ENCODE peak calls at places on chromosomes 5 and 9, in six cellular contexts. One of them, this sample, is unnamed.

GRCh38 chr5:153480401-153480800 is 10.1 kb upstream of the GRIA1 start:
- DNase-seq in Panc1: no peak
- DNase-seq in kidney: no peak
- DNase-seq in DND-41: no peak
- DNase-seq in endothelial cell of umbilical vein: no peak
- DNase-seq in Peyer's patch: no peak
- DNase-seq in this sample: no peak

GRCh38 chr9:108727580-108728056 is 128.2 kb downstream of the ACTL7B start:
- DNase-seq in Panc1: no peak
- DNase-seq in DND-41: no peak
- DNase-seq in Peyer's patch: no peak
- DNase-seq in endothelial cell of umbilical vein: no peak
- DNase-seq in kidney: no peak
- DNase-seq in this sample: no peak

GRCh38 chr9:21334969-21335632 is at the start of gene KLHL9:
- DNase-seq in Peyer's patch: peak; percentile 96
- DNase-seq in endothelial cell of umbilical vein: peak; percentile 91
- DNase-seq in kidney: peak; percentile 97
- DNase-seq in DND-41: peak; percentile 90
- DNase-seq in Panc1: no peak
- DNase-seq in this sample: peak; percentile 72

GRCh38 chr5:169114466-169114865 is 186.5 kb downstream of the SLIT3 start:
- DNase-seq in kidney: no peak
- DNase-seq in endothelial cell of umbilical vein: no peak
- DNase-seq in DND-41: no peak
- DNase-seq in Peyer's patch: no peak
- DNase-seq in Panc1: no peak
- DNase-seq in this sample: no peak

GRCh38 chr9:16561121-16561520 is 309.3 kb downstream of the BNC2 start:
- DNase-seq in DND-41: no peak
- DNase-seq in Panc1: no peak
- DNase-seq in endothelial cell of umbilical vein: no peak
- DNase-seq in Peyer's patch: no peak
- DNase-seq in kidney: no peak
- DNase-seq in this sample: no peak

GRCh38 chr5:37532976-37533740 is 154.0 kb downstream of the WDR70 start:
- DNase-seq in endothelial cell of umbilical vein: peak; percentile 34
- DNase-seq in Peyer's patch: no peak
- DNase-seq in Panc1: no peak
- DNase-seq in DND-41: no peak
- DNase-seq in kidney: no peak
- DNase-seq in this sample: no peak

GRCh38 chr9:88814521-88815101 is 176.7 kb upstream of the S1PR3 start:
- DNase-seq in endothelial cell of umbilical vein: no peak
- DNase-seq in Peyer's patch: no peak
- DNase-seq in DND-41: no peak
- DNase-seq in Panc1: no peak
- DNase-seq in kidney: no peak
- DNase-seq in this sample: no peak

GRCh38 chr9:83197611-83198010 is 134.7 kb upstream of the RASEF start:
- DNase-seq in endothelial cell of umbilical vein: no peak
- DNase-seq in Panc1: no peak
- DNase-seq in Peyer's patch: no peak
- DNase-seq in kidney: no peak
- DNase-seq in DND-41: no peak
- DNase-seq in this sample: no peak

GRCh38 chr5:160166069-160166972 is 47.1 kb upstream of the PWWP2A start:
- DNase-seq in kidney: no peak
- DNase-seq in Peyer's patch: no peak
- DNase-seq in Panc1: no peak
- DNase-seq in DND-41: no peak
- DNase-seq in endothelial cell of umbilical vein: no peak
- DNase-seq in this sample: no peak

GRCh38 chr9:89387970-89388867 is 69.9 kb downstream of the SECISBP2 start:
- DNase-seq in endothelial cell of umbilical vein: no peak
- DNase-seq in DND-41: no peak
- DNase-seq in Peyer's patch: peak; percentile 61
- DNase-seq in Panc1: no peak
- DNase-seq in kidney: no peak
- DNase-seq in this sample: no peak

GRCh38 chr9:135321580-135321979 is 158.0 kb upstream of the PPP1R26 start:
- DNase-seq in Panc1: no peak
- DNase-seq in Peyer's patch: no peak
- DNase-seq in endothelial cell of umbilical vein: no peak
- DNase-seq in kidney: no peak
- DNase-seq in DND-41: no peak
- DNase-seq in this sample: no peak

GRCh38 chr5:147733075-147733474 is 49.5 kb downstream of the JAKMIP2 start:
- DNase-seq in Peyer's patch: no peak
- DNase-seq in Panc1: no peak
- DNase-seq in endothelial cell of umbilical vein: no peak
- DNase-seq in kidney: no peak
- DNase-seq in DND-41: no peak
- DNase-seq in this sample: no peak

GRCh38 chr5:1526151-1526631 is 2.4 kb upstream of the LPCAT1 start:
- DNase-seq in kidney: peak; percentile 71
- DNase-seq in endothelial cell of umbilical vein: no peak
- DNase-seq in Panc1: no peak
- DNase-seq in DND-41: peak; percentile 2
- DNase-seq in Peyer's patch: peak; percentile 45
- DNase-seq in this sample: peak; percentile 45

GRCh38 chr9:35945341-35946018 is 12.5 kb downstream of the OR2S2 start:
- DNase-seq in endothelial cell of umbilical vein: peak; percentile 67
- DNase-seq in Panc1: peak; percentile 20
- DNase-seq in DND-41: peak; percentile 64
- DNase-seq in kidney: peak; percentile 91
- DNase-seq in Peyer's patch: peak; percentile 91
- DNase-seq in this sample: peak; percentile 67

GRCh38 chr5:151663617-151664322 is 22.9 kb downstream of the SPARC start:
- DNase-seq in kidney: no peak
- DNase-seq in Peyer's patch: no peak
- DNase-seq in DND-41: no peak
- DNase-seq in Panc1: no peak
- DNase-seq in endothelial cell of umbilical vein: peak; percentile 33
- DNase-seq in this sample: no peak

GRCh38 chr5:159061186-159061796 is 38.4 kb downstream of the EBF1 start:
- DNase-seq in DND-41: no peak
- DNase-seq in Peyer's patch: no peak
- DNase-seq in Panc1: no peak
- DNase-seq in endothelial cell of umbilical vein: peak; percentile 45
- DNase-seq in kidney: peak; percentile 81
- DNase-seq in this sample: peak; percentile 95

GRCh38 chr5:11525020-11525419 is 379.2 kb downstream of the CTNND2 start:
- DNase-seq in endothelial cell of umbilical vein: no peak
- DNase-seq in DND-41: no peak
- DNase-seq in kidney: no peak
- DNase-seq in Panc1: no peak
- DNase-seq in Peyer's patch: no peak
- DNase-seq in this sample: no peak

GRCh38 chr5:93249651-93250289 is 331.2 kb downstream of the NR2F1-AS1 start:
- DNase-seq in endothelial cell of umbilical vein: peak; percentile 87
- DNase-seq in Panc1: no peak
- DNase-seq in Peyer's patch: no peak
- DNase-seq in DND-41: no peak
- DNase-seq in kidney: no peak
- DNase-seq in this sample: peak; percentile 3

GRCh38 chr9:6224393-6225154 is 9.0 kb downstream of the IL33 start:
- DNase-seq in Peyer's patch: no peak
- DNase-seq in Panc1: no peak
- DNase-seq in endothelial cell of umbilical vein: no peak
- DNase-seq in DND-41: no peak
- DNase-seq in kidney: no peak
- DNase-seq in this sample: no peak

GRCh38 chr9:109986423-109987055 is 206.5 kb downstream of the PALM2AKAP2 start:
- DNase-seq in kidney: no peak
- DNase-seq in Peyer's patch: no peak
- DNase-seq in endothelial cell of umbilical vein: peak; percentile 95
- DNase-seq in Panc1: no peak
- DNase-seq in DND-41: no peak
- DNase-seq in this sample: peak; percentile 86

GRCh38 chr5:16980983-16981382 is 44.9 kb upstream of the MYO10 start:
- DNase-seq in endothelial cell of umbilical vein: no peak
- DNase-seq in Panc1: no peak
- DNase-seq in Peyer's patch: no peak
- DNase-seq in kidney: no peak
- DNase-seq in DND-41: no peak
- DNase-seq in this sample: peak; percentile 65

GRCh38 chr5:177040814-177041410 is 18.4 kb downstream of the ZNF346 start:
- DNase-seq in Peyer's patch: no peak
- DNase-seq in kidney: no peak
- DNase-seq in Panc1: no peak
- DNase-seq in endothelial cell of umbilical vein: no peak
- DNase-seq in DND-41: no peak
- DNase-seq in this sample: no peak

DNA sequence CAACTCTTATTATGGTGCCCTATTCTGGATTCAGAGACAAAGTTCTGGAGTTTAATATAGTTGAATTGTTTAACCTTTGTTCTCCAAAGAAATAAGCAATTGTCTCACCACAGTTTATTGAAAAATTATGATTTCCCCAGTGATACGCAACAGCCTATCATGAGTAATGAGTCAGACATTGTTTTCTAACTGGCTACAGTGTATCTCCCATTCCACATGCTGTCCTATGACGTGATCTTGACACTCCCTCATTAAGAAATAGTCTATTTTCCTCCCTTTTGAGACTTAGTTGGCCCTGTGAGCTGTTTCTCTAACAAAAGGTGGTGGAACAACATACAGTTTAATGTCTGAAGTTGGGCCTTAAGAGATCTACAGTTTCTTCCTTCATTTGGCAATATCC is 1290.6 kb upstream of the CDH6 start:
- DNase-seq in DND-41: no peak
- DNase-seq in endothelial cell of umbilical vein: no peak
- DNase-seq in Panc1: no peak
- DNase-seq in kidney: no peak
- DNase-seq in Peyer's patch: no peak
- DNase-seq in this sample: no peak
- H3K27ac ChIP-seq in DND-41: no peak overlapping the region
- H3K27ac ChIP-seq in endothelial cell of umbilical vein: no peak overlapping the region
- H3K27ac ChIP-seq in Panc1: no peak overlapping the region
- H3K27ac ChIP-seq in kidney: no peak overlapping the region
- H3K27ac ChIP-seq in Peyer's patch: no peak overlapping the region
- H3K27ac ChIP-seq in this sample: no peak overlapping the region

GRCh38 chr9:70044450-70045307 is 1.0 kb downstream of the MAMDC2 start:
- DNase-seq in Panc1: no peak
- DNase-seq in DND-41: no peak
- DNase-seq in endothelial cell of umbilical vein: peak; percentile 57
- DNase-seq in Peyer's patch: no peak
- DNase-seq in kidney: no peak
- DNase-seq in this sample: no peak

GRCh38 chr9:70043689-70044449 is at the start of gene MAMDC2:
- DNase-seq in Peyer's patch: peak; percentile 53
- DNase-seq in Panc1: no peak
- DNase-seq in endothelial cell of umbilical vein: peak; percentile 36
- DNase-seq in DND-41: no peak
- DNase-seq in kidney: peak; percentile 76
- DNase-seq in this sample: no peak

GRCh38 chr9:70043285-70043684 is 363 bp upstream of the MAMDC2 start:
- DNase-seq in DND-41: no peak
- DNase-seq in kidney: no peak
- DNase-seq in Panc1: no peak
- DNase-seq in Peyer's patch: no peak
- DNase-seq in endothelial cell of umbilical vein: no peak
- DNase-seq in this sample: no peak

GRCh38 chr9:70040506-70040905 is 3.1 kb upstream of the MAMDC2 start:
- DNase-seq in kidney: no peak
- DNase-seq in endothelial cell of umbilical vein: no peak
- DNase-seq in DND-41: no peak
- DNase-seq in Peyer's patch: no peak
- DNase-seq in Panc1: no peak
- DNase-seq in this sample: no peak

DNA sequence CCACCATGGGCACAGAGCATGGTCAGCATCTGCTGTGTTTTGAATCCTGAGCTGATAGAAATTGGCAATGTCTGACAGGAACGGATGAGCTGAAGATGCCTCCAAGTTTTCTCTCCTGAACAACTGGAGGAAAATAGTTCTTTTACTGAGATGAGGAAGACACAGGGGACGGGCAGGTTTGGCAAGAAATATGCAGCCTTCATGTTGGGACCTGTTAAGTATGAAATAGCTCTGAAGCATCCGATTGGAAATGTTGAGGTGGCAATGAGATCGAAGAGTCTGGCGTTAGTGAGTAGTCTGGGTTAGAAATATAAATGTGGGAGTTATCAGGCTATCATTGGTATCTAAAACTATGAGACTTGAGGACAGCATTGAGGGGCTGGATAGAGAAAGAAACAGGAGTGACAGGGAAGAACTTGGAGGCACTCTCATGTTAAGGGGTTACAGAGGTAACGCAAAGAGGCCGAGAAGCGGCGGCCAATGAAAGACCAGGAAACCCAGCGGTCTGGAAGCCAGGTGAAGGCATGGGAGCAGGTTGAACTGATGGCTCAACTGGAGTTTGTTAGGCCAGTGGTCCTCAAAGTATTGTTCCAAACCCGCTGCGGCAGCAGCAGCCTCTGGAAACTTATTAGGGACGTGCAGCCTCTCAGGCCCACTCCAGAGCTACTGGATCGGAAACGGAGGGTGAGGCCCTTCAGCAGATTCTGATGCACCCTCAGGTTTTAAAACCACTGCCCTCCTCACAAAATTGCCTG is 1.0 kb upstream of the MAMDC2 start:
- DNase-seq in kidney: no peak
- DNase-seq in Panc1: no peak
- DNase-seq in endothelial cell of umbilical vein: no peak
- DNase-seq in DND-41: no peak
- DNase-seq in Peyer's patch: no peak
- DNase-seq in this sample: no peak
- H3K4me3 ChIP-seq in kidney: no peak overlapping the region
- H3K4me3 ChIP-seq in Panc1: no peak overlapping the region
- H3K4me3 ChIP-seq in endothelial cell of umbilical vein: no peak overlapping the region
- H3K4me3 ChIP-seq in DND-41: no peak overlapping the region
- H3K4me3 ChIP-seq in Peyer's patch: no peak overlapping the region
- H3K4me3 ChIP-seq in this sample: no peak overlapping the region

GRCh38 chr9:100452894-100453293 is 20.1 kb upstream of the TMEFF1 start:
- DNase-seq in DND-41: no peak
- DNase-seq in Panc1: no peak
- DNase-seq in Peyer's patch: no peak
- DNase-seq in kidney: no peak
- DNase-seq in endothelial cell of umbilical vein: no peak
- DNase-seq in this sample: no peak
- H3K36me3 ChIP-seq in DND-41: no peaks in the 10 kb centered on the region
- H3K36me3 ChIP-seq in Panc1: peaks cover 5% of the 10 kb centered on the region
- H3K36me3 ChIP-seq in Peyer's patch: no peaks in the 10 kb centered on the region
- H3K36me3 ChIP-seq in kidney: no peaks in the 10 kb centered on the region
- H3K36me3 ChIP-seq in endothelial cell of umbilical vein: peaks cover 5% of the 10 kb centered on the region
- H3K36me3 ChIP-seq in this sample: peaks cover 58% of the 10 kb centered on the region

GRCh38 chr5:76099286-76099702 is 16.1 kb downstream of the SV2C start:
- DNase-seq in Peyer's patch: no peak
- DNase-seq in endothelial cell of umbilical vein: no peak
- DNase-seq in Panc1: no peak
- DNase-seq in DND-41: peak; percentile 28
- DNase-seq in kidney: no peak
- DNase-seq in this sample: no peak
- H3K27ac ChIP-seq in Peyer's patch: no peak overlapping the region
- H3K27ac ChIP-seq in endothelial cell of umbilical vein: no peak overlapping the region
- H3K27ac ChIP-seq in Panc1: no peak overlapping the region
- H3K27ac ChIP-seq in DND-41: no peak overlapping the region
- H3K27ac ChIP-seq in kidney: no peak overlapping the region
- H3K27ac ChIP-seq in this sample: no peak overlapping the region

This sample was measured in SJSA1.